ENCODE peak calls at places on chromosomes 2 and 18, in six cellular contexts. A is activated CD4-positive, alpha-beta T cell treated with anti-CD3 and anti-CD28 coated beads for 24 hours; P is pons; U is CD8-positive, alpha-beta memory T cell; N is tibial artery; H is SW480. E is an unnamed sample.

GRCh38 chr18:79955302-79956075 is 4.0 kb upstream of the SLC66A2 start:
- DNase-seq in U (no peak), P (no peak), A (no peak), N (no peak), H (no peak), E (no peak)

GRCh38 chr2:193446967-193447366 is 1252.2 kb upstream of the TMEFF2 start:
- DNase-seq in H (no peak), N (no peak), P (no peak), A (no peak), U (no peak), E (no peak)

GRCh38 chr2:58878778-58879177 is 637.7 kb upstream of the FANCL start:
- DNase-seq in N (no peak), A (no peak), P (no peak), U (no peak), H (no peak), E (no peak)

GRCh38 chr2:215791481-215791937 is 221.8 kb downstream of the MREG start:
- DNase-seq in U (no peak), N (no peak), A (no peak), P (no peak), H (no peak), E (no peak)

GRCh38 chr2:203534486-203535077 is 519 bp downstream of the RAPH1 start:
- DNase-seq in N (peak), A (peak), H (peak), U (peak), P (no peak), E (no peak)

GRCh38 chr2:10260130-10260529 is 42.6 kb upstream of the HPCAL1 start:
- DNase-seq in A (no peak), N (no peak), U (no peak), H (peak), P (no peak), E (peak)

GRCh38 chr2:210162466-210163124 is 8.6 kb downstream of the KANSL1L start:
- DNase-seq in N (no peak), A (no peak), U (no peak), H (no peak), P (no peak), E (no peak)

GRCh38 chr2:202932425-202933138 is 20.5 kb downstream of the CARF start:
- DNase-seq in A (no peak), U (no peak), N (no peak), P (no peak), H (no peak), E (peak)

GRCh38 chr2:152344561-152345195 is 9.7 kb downstream of the FMNL2 start:
- DNase-seq in A (no peak), N (no peak), U (no peak), H (no peak), P (no peak), E (no peak)

GRCh38 chr18:62690416-62690815 is 24.9 kb upstream of the PHLPP1 start:
- DNase-seq in A (no peak), N (no peak), U (no peak), P (peak), H (no peak), E (no peak)

E was measured in HCEC 1CT.